ENCODE peak calls at places on chromosomes 1 and 21, in seven cellular contexts. H, M, J, A, C, R and O are unnamed samples.

GRCh38 chr1:210726621-210727020 is 397.9 kb downstream of the HHAT start:
- DNase-seq in C (peak; percentile 38), H (peak; percentile 8), R (peak; percentile 4), J (peak; percentile 5), M (no peak), A (no peak), O (no peak)

GRCh38 chr1:108503062-108503740 is 53.1 kb downstream of the NBPF6 start:
- DNase-seq in A (no peak), R (peak; percentile 46), H (peak; percentile 53), C (no peak), M (no peak), J (peak; percentile 58), O (no peak)

GRCh38 chr21:32426066-32426465 is 13.6 kb downstream of the EVA1C start:
- DNase-seq in M (no peak), J (no peak), H (no peak), A (no peak), R (no peak), C (no peak), O (no peak)

GRCh38 chr1:182668633-182669032 is 15.8 kb downstream of the RGS8 start:
- DNase-seq in M (no peak), J (no peak), C (no peak), H (no peak), A (no peak), R (no peak), O (no peak)

GRCh38 chr1:47205918-47206317 is 16.1 kb upstream of the PDZK1IP1 start:
- DNase-seq in J (no peak), C (no peak), A (no peak), M (no peak), H (no peak), R (no peak), O (no peak)

GRCh38 chr1:25033828-25034451 is 103.9 kb upstream of the RUNX3 start:
- DNase-seq in A (peak; percentile 14), J (no peak), R (no peak), H (no peak), C (peak; percentile 92), M (no peak), O (no peak)

GRCh38 chr21:36297555-36297937 is 22.5 kb upstream of the MORC3 start:
- DNase-seq in C (peak; percentile 46), R (no peak), H (no peak), A (no peak), M (no peak), J (no peak), O (no peak)

GRCh38 chr1:47934243-47934805 is 62.9 kb downstream of the TRABD2B start:
- DNase-seq in M (peak; percentile 11), J (peak; percentile 81), R (no peak), C (no peak), A (peak; percentile 35), H (no peak), O (peak; percentile 94)

GRCh38 chr1:14300991-14301703 is 297.3 kb upstream of the KAZN start:
- DNase-seq in A (no peak), H (no peak), C (no peak), J (peak; percentile 4), M (no peak), R (no peak), O (no peak)

DNA sequence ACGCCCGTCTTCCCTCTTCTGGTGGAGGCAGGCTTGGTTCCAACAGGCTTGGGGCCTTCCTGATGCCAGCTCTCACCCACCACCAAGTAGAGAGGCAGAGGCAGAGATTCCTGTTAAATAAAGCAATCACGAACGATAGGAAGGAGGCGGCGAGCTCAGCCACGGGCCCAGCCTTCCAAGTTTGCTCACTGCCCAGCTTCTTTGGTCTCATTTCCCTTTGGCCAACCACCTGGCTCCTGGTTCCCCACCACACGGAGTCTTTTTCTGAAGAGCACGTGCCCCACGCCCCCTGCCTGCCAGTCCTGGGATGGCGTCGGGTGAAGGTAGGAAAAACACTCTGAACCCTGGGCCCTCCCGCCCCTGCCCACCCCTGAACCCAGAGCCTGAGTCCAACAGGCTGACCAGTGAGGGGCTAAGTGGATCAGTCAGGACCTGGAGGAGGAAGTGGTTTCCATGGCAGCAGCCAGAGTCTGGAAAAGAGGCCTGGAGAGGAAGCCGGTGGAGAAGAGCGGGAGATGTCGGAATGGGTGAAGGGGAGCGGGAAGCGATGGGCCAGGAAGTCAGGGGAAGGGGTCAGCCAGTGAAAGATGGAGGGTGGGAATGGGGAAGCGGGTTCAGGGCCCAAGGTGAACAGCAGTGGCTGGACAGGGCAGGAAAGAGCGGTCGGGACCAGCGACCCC is 158.2 kb upstream of the KLHDC7A start:
- DNase-seq in R (no peak), M (no peak), C (peak; percentile 47), A (peak; percentile 45), J (no peak), H (no peak), O (no peak)
- TF ChIP-seq CTCF in R (no peak), M (no peak), C (peak; percentile 58), A (no peak), J (no peak), H (peak; percentile 4), O (no peak)

DNA sequence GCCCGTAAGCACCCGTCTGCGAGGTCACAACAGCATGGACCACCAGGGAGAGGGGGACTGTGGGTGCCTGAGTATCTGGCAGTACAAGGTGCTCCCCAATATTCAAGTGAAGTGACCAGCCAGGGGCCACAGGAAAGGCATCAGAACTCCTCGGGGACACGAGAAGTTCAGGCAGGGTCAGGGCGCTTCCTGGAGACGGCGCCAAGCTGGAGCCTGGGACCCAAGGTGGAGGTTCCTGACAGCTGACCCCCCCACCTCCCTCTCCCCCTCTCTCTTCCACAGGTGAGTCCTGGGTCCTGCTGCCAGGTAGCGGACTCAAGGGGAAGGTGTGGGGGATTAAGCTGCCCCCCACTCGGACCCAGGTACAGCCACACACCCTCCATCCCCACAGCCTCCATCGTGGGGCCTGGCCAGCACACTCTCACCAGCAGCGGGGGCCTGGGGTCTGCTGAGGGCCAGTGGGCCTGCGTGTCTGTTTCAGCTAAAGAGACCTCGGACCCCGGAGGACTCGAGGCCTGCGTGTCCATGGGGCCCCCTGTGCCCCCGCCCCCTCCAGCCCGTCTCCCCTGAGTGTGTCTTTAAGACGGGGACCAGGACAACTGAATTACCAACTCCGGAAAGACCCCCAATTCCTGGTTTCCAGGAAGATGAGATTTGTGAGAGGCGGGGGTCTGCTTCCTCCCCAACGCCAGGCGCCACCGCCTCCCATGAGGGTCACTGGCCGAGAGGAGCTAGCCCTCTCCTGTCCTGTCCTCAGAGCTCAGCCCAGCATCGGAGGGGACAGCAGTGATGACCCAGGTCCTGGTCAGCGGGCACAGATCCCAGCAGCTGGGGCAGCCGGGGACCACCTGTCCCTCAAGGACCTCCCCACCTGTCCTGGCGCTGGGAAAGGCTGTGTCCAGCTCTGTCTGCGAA is 6.2 kb downstream of the TNFRSF18 start:
- DNase-seq in J (no peak), A (no peak), C (no peak), R (no peak), M (no peak), H (no peak), O (no peak)
- H3K4me3 ChIP-seq in J (no peak overlapping the region), A (peak overlapping the region; percentile 48), C (peak overlapping the region; percentile 27), R (no peak overlapping the region), M (peak overlapping the region; percentile 40), H (no peak overlapping the region), O (peak overlapping the region; percentile 68)

GRCh38 chr21:15820857-15821256 is 91.1 kb downstream of the USP25 start:
- DNase-seq in M (no peak), A (no peak), J (no peak), C (no peak), R (no peak), H (no peak), O (no peak)

GRCh38 chr21:15826147-15826780 is 96.5 kb downstream of the USP25 start:
- DNase-seq in M (no peak), H (no peak), A (no peak), R (peak; percentile 21), J (peak; percentile 64), C (peak; percentile 64), O (no peak)

GRCh38 chr21:15820327-15820726 is 90.5 kb downstream of the USP25 start:
- DNase-seq in C (no peak), H (no peak), A (no peak), J (no peak), M (no peak), R (no peak), O (no peak)

GRCh38 chr21:15825699-15826098 is 95.9 kb downstream of the USP25 start:
- DNase-seq in J (no peak), C (no peak), A (no peak), M (no peak), R (no peak), H (no peak), O (no peak)

GRCh38 chr21:15823486-15824150 is 93.8 kb downstream of the USP25 start:
- DNase-seq in H (no peak), M (no peak), R (no peak), C (no peak), A (no peak), J (no peak), O (no peak)
- TF ChIP-seq CTCF in H (no peak), M (no peak), R (no peak), C (no peak), A (no peak), J (no peak), O (no peak)

DNA sequence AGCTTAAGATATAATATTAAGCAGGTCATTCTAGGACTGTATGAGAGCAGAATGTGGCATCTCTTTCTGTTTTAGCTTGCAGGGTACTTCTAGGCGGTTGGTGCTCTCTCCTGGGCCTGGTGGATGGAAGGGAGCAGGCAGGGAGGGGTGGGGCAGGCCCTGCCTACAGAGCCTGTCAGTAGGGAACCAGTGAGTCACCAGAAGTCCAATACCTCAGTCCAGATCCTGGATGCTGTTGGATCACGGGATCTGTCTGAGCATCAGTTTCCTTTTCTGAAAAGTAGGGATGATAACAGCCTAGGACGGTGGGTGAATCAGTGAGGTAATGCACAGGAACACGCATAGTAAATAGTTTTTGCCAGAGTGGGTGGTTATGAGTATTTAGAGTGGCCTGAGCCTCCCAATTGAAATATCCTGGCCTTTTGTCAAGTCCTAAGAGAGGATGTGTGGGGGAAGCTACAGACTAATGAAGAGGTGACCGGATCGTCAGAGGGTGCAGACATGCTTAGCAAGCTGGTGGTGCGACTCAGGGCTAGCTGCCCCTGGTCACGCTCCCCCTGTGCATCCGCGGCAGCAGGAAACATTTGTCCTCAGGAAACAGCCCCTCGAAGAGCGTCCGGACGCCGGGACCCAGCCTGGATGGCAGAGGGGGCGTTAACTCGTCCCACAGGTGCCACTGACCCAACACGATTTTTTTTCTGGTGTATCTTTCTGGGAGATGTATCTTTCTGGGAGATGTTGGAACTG is 23.9 kb downstream of the NAV1 start:
- DNase-seq in M (no peak), H (peak; percentile 88), C (no peak), R (peak; percentile 76), A (no peak), J (peak; percentile 96), O (peak; percentile 66)
- H3K4me3 ChIP-seq in M (no peak overlapping the region), H (peak overlapping the region; percentile 26), C (no peak overlapping the region), R (peak overlapping the region; percentile 23), A (no peak overlapping the region), J (no peak overlapping the region), O (no peak overlapping the region)

GRCh38 chr1:153540394-153541361 is at the start of gene S100A5:
- DNase-seq in R (no peak), J (peak; percentile 76), A (peak; percentile 53), M (no peak), H (no peak), C (peak; percentile 26), O (no peak)

GRCh38 chr1:153537376-153537730 is 1.6 kb upstream of the S100A6 start:
- DNase-seq in H (no peak), M (no peak), J (no peak), R (no peak), C (no peak), A (no peak), O (no peak)

GRCh38 chr1:153536618-153537375 is 1.0 kb upstream of the S100A6 start:
- DNase-seq in R (no peak), H (no peak), J (no peak), M (peak; percentile 34), A (no peak), C (no peak), O (no peak)

GRCh38 chr1:153539395-153540093 is 1.2 kb downstream of the S100A5 start:
- DNase-seq in H (no peak), R (no peak), M (no peak), A (no peak), J (no peak), C (no peak), O (no peak)

GRCh38 chr1:153538315-153538821 is 2.4 kb downstream of the S100A5 start:
- DNase-seq in M (no peak), H (no peak), C (peak; percentile 17), A (no peak), R (no peak), J (peak; percentile 66), O (no peak)
- TF ChIP-seq CTCF in M (no peak), H (no peak), C (no peak), A (no peak), R (no peak), J (no peak), O (no peak)